ENCODE peak calls at places on chromosomes 2 and 18, in four cellular contexts. One of them, this sample, is unnamed.

GRCh38 chr2:10204326-10205200 is 82.0 kb downstream of the RRM2 start:
- DNase-seq in mammary epithelial cell: no peak
- DNase-seq in AG10803: peak; percentile 35
- DNase-seq in fibroblast of villous mesenchyme: no peak
- DNase-seq in this sample: no peak

GRCh38 chr2:130951018-130951417 is 114.3 kb downstream of the ARHGEF4 start:
- DNase-seq in mammary epithelial cell: no peak
- DNase-seq in AG10803: no peak
- DNase-seq in fibroblast of villous mesenchyme: no peak
- DNase-seq in this sample: no peak

GRCh38 chr2:219638948-219639341 is 11.5 kb downstream of the SLC4A3 start:
- DNase-seq in mammary epithelial cell: no peak
- DNase-seq in AG10803: peak; percentile 91
- DNase-seq in fibroblast of villous mesenchyme: no peak
- DNase-seq in this sample: no peak

GRCh38 chr2:989766-990467 is 39.3 kb downstream of the SNTG2 start:
- DNase-seq in mammary epithelial cell: no peak
- DNase-seq in AG10803: no peak
- DNase-seq in fibroblast of villous mesenchyme: no peak
- DNase-seq in this sample: no peak

GRCh38 chr18:3148930-3149535 is 70.7 kb downstream of the MYOM1 start:
- DNase-seq in mammary epithelial cell: peak; percentile 65
- DNase-seq in AG10803: peak; percentile 29
- DNase-seq in fibroblast of villous mesenchyme: peak; percentile 46
- DNase-seq in this sample: peak; percentile 16

GRCh38 chr18:2991241-2991640 is 21.7 kb downstream of the LPIN2 start:
- DNase-seq in mammary epithelial cell: no peak
- DNase-seq in AG10803: no peak
- DNase-seq in fibroblast of villous mesenchyme: no peak
- DNase-seq in this sample: no peak

GRCh38 chr2:217327981-217328760 is 468.3 kb upstream of the TNP1 start:
- DNase-seq in mammary epithelial cell: no peak
- DNase-seq in AG10803: no peak
- DNase-seq in fibroblast of villous mesenchyme: no peak
- DNase-seq in this sample: no peak

GRCh38 chr2:10675126-10675525 is 14.6 kb downstream of the NOL10 start:
- DNase-seq in mammary epithelial cell: no peak
- DNase-seq in AG10803: no peak
- DNase-seq in fibroblast of villous mesenchyme: no peak
- DNase-seq in this sample: no peak

GRCh38 chr18:29164020-29164706 is 987.2 kb upstream of the CDH2 start:
- DNase-seq in mammary epithelial cell: peak; percentile 82
- DNase-seq in AG10803: peak; percentile 90
- DNase-seq in fibroblast of villous mesenchyme: peak; percentile 91
- DNase-seq in this sample: peak; percentile 94

GRCh38 chr18:70015127-70015526 is 67.5 kb upstream of the CD226 start:
- DNase-seq in mammary epithelial cell: no peak
- DNase-seq in AG10803: peak; percentile 8
- DNase-seq in fibroblast of villous mesenchyme: peak; percentile 4
- DNase-seq in this sample: no peak

GRCh38 chr18:9091066-9091476 is 11.4 kb upstream of the NDUFV2 start:
- DNase-seq in mammary epithelial cell: no peak
- DNase-seq in AG10803: no peak
- DNase-seq in fibroblast of villous mesenchyme: no peak
- DNase-seq in this sample: no peak

GRCh38 chr2:46134531-46135229 is 162.5 kb upstream of the EPAS1 start:
- DNase-seq in mammary epithelial cell: peak; percentile 82
- DNase-seq in AG10803: peak; percentile 74
- DNase-seq in fibroblast of villous mesenchyme: peak; percentile 81
- DNase-seq in this sample: peak; percentile 67

GRCh38 chr2:151640087-151640486 is 94.2 kb downstream of the NEB start:
- DNase-seq in mammary epithelial cell: no peak
- DNase-seq in AG10803: no peak
- DNase-seq in fibroblast of villous mesenchyme: no peak
- DNase-seq in this sample: no peak

GRCh38 chr2:238578256-238578655 is 151.5 kb downstream of the ASB1 start:
- DNase-seq in mammary epithelial cell: no peak
- DNase-seq in AG10803: no peak
- DNase-seq in fibroblast of villous mesenchyme: no peak
- DNase-seq in this sample: no peak

GRCh38 chr18:79248495-79249078 is 147.1 kb upstream of the NFATC1 start:
- DNase-seq in mammary epithelial cell: no peak
- DNase-seq in AG10803: no peak
- DNase-seq in fibroblast of villous mesenchyme: peak; percentile 2
- DNase-seq in this sample: peak; percentile 6

GRCh38 chr2:11256166-11256565 is 88.3 kb downstream of the ROCK2 start:
- DNase-seq in mammary epithelial cell: no peak
- DNase-seq in AG10803: no peak
- DNase-seq in fibroblast of villous mesenchyme: no peak
- DNase-seq in this sample: no peak

GRCh38 chr18:13611058-13611615 is 115.2 kb downstream of the FAM210A start:
- DNase-seq in mammary epithelial cell: no peak
- DNase-seq in AG10803: peak; percentile 64
- DNase-seq in fibroblast of villous mesenchyme: peak; percentile 65
- DNase-seq in this sample: peak; percentile 68

DNA sequence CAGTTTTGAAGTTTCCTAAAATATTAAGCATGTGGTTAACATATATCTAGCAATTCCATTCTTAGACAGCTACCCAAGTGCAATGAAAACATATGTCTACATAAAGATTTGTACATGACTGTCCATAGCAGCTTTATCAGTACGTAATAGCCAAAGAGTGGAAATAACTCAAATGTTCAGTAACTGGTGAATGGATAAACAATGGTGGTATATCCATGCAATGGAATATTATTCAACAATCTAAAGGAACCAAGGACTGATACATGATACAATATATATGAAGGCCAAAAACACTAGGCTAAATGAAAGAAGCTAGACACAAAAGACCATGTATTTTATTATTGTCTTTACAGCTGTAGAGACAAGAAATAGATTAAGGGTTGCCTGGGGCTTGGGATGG is 361.4 kb downstream of the ALK start:
- DNase-seq in mammary epithelial cell: no peak
- DNase-seq in AG10803: no peak
- DNase-seq in fibroblast of villous mesenchyme: no peak
- DNase-seq in this sample: no peak
- H3K4me3 ChIP-seq in mammary epithelial cell: no peak overlapping the region
- H3K4me3 ChIP-seq in AG10803: no peak overlapping the region
- H3K4me3 ChIP-seq in fibroblast of villous mesenchyme: no peak overlapping the region
- H3K4me3 ChIP-seq in this sample: no peak overlapping the region

GRCh38 chr2:136255648-136256461 is 137.9 kb upstream of the CXCR4 start:
- DNase-seq in mammary epithelial cell: no peak
- DNase-seq in AG10803: no peak
- DNase-seq in fibroblast of villous mesenchyme: no peak
- DNase-seq in this sample: no peak
- TF ChIP-seq CTCF in mammary epithelial cell: no peak
- TF ChIP-seq CTCF in AG10803: no peak
- TF ChIP-seq CTCF in fibroblast of villous mesenchyme: no peak
- TF ChIP-seq CTCF in this sample: no peak

DNA sequence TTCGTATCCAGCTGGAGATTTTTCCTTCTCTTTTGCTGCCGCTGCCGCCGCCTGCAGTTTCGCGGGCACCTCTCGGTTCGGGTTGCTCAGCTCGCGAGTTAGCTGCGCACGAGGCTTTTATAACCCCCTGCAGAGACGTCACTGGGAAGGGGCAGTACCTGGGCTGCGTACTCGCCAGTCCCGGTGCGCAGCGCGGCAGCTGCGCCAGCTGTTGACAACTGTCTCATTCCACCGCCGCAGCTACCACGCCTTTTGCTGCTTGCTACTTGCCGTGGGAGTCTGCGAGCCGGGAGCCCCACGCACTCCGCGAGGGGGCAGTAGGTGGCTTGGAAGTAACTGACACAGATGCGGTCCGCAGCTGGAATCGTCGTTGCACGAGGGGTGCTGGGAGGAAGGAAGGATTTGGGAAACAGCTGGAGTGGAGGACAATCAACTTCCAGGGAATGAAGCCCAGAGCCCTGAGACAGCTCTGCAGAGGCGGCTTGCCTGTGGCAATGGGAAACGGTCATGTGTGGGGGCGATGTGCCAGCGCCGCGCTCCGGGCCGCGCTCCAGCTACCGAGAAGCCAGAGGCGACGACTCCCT is at the start of gene TACR1:
- DNase-seq in mammary epithelial cell: peak; percentile 40
- DNase-seq in AG10803: peak; percentile 73
- DNase-seq in fibroblast of villous mesenchyme: peak; percentile 73
- DNase-seq in this sample: peak; percentile 80
- H3K4me3 ChIP-seq in mammary epithelial cell: peak within 1 kb of the TSS; percentile 23
- H3K4me3 ChIP-seq in AG10803: peak within 1 kb of the TSS; percentile 60
- H3K4me3 ChIP-seq in fibroblast of villous mesenchyme: peak within 1 kb of the TSS; percentile 36
- H3K4me3 ChIP-seq in this sample: peak within 1 kb of the TSS; percentile 46

DNA sequence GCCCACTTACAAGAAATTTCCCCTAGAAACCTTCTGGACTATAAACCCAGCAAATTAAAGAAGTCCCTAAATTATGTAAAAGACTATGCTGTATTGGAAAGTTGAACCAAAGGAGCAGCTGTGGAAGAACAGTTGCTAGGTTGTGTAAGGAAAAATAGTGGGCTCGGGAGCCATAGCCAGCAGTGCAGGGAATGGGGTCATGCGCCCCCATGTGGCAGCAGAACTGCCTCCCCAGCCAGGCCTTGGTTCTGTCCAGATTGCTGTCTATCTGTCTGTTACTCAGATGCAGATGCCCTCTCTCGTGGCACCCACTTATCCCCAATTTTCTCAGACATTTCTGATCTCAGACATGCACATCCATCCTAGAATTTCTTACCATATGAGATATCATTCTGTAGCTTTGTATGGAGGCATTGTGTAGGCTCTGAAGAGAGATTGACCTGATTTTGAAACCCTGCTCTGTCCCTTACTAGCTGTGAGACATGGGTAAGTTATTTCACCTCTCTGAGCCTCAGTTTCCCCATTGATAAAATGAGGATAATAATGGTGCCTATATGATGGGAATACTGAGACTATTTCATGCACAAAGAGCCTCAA is 258.3 kb downstream of the SS18 start:
- DNase-seq in mammary epithelial cell: peak; percentile 33
- DNase-seq in AG10803: peak; percentile 71
- DNase-seq in fibroblast of villous mesenchyme: peak; percentile 56
- DNase-seq in this sample: peak; percentile 65
- TF ChIP-seq CTCF in mammary epithelial cell: peak; percentile 87
- TF ChIP-seq CTCF in AG10803: peak; percentile 94
- TF ChIP-seq CTCF in fibroblast of villous mesenchyme: peak; percentile 92
- TF ChIP-seq CTCF in this sample: peak; percentile 92

GRCh38 chr2:190718652-190719526 is 70.0 kb downstream of the NAB1 start:
- DNase-seq in mammary epithelial cell: peak; percentile 94
- DNase-seq in AG10803: peak; percentile 63
- DNase-seq in fibroblast of villous mesenchyme: peak; percentile 61
- DNase-seq in this sample: peak; percentile 78
- H3K4me3 ChIP-seq in mammary epithelial cell: no peak overlapping the region
- H3K4me3 ChIP-seq in AG10803: no peak overlapping the region
- H3K4me3 ChIP-seq in fibroblast of villous mesenchyme: no peak overlapping the region
- H3K4me3 ChIP-seq in this sample: no peak overlapping the region

DNA sequence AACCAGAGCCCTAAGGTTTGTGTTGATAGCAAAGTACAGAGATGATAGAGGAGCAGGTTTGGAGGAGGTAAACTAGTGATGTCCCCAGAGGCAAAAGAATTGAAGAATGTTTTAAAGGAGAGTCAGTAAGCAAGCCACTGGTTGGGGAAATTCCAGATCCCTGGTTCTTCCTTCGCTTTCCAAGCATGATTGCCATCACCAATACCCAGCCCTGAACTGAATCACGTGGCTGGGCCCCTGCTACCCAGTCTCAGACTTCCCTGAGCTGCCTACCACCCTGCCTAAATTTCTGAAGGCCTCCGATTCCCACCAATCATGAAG is 310.8 kb upstream of the STON1 start:
- DNase-seq in mammary epithelial cell: no peak
- DNase-seq in AG10803: no peak
- DNase-seq in fibroblast of villous mesenchyme: no peak
- DNase-seq in this sample: no peak
- TF ChIP-seq CTCF in mammary epithelial cell: no peak
- TF ChIP-seq CTCF in AG10803: no peak
- TF ChIP-seq CTCF in fibroblast of villous mesenchyme: no peak
- TF ChIP-seq CTCF in this sample: no peak

GRCh38 chr2:28544405-28544914 is 48.6 kb downstream of the PLB1 start:
- DNase-seq in mammary epithelial cell: no peak
- DNase-seq in AG10803: no peak
- DNase-seq in fibroblast of villous mesenchyme: peak; percentile 39
- DNase-seq in this sample: peak; percentile 12
- H3K4me3 ChIP-seq in mammary epithelial cell: no peak overlapping the region
- H3K4me3 ChIP-seq in AG10803: no peak overlapping the region
- H3K4me3 ChIP-seq in fibroblast of villous mesenchyme: no peak overlapping the region
- H3K4me3 ChIP-seq in this sample: no peak overlapping the region

DNA sequence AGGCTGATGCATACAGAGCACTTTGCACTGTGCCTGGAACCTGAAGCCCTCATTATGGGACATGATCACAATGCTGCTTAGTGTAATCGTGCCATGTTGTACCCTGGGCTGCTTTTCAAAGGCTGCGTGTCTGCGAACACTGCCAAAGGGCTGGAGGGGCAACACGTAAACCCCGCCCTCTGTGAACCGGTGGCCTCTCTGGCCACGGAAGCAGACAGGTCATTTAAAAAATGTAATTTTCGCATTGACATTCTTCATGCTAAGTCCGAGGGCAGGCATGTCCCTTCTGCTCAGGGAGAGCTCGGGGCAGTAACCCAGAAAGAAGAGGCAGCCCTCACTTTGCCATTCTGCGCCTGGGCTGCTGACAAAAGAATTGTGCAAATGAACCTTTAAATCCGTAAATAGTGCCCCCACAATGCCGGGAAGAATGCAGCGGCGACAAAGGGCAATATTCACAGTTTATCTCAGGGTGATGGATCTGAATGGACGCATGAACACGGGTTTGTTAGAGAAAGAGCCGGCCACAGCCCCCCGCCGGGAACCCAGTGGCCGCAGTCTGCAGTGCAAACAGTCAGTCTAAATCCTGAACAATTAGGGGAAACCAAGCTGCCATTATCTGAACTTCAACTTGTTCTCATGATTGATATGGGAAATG is 226.1 kb downstream of the MYCN start:
- DNase-seq in mammary epithelial cell: no peak
- DNase-seq in AG10803: no peak
- DNase-seq in fibroblast of villous mesenchyme: no peak
- DNase-seq in this sample: no peak
- TF ChIP-seq CTCF in mammary epithelial cell: no peak
- TF ChIP-seq CTCF in AG10803: no peak
- TF ChIP-seq CTCF in fibroblast of villous mesenchyme: no peak
- TF ChIP-seq CTCF in this sample: no peak

GRCh38 chr18:45103319-45104070 is 422.8 kb downstream of the SETBP1 start:
- DNase-seq in mammary epithelial cell: no peak
- DNase-seq in AG10803: no peak
- DNase-seq in fibroblast of villous mesenchyme: no peak
- DNase-seq in this sample: no peak
- H3K4me3 ChIP-seq in mammary epithelial cell: no peak overlapping the region
- H3K4me3 ChIP-seq in AG10803: no peak overlapping the region
- H3K4me3 ChIP-seq in fibroblast of villous mesenchyme: no peak overlapping the region
- H3K4me3 ChIP-seq in this sample: no peak overlapping the region